ENCODE peak calls at places on chromosome 13, in six cellular contexts. Y is neural crest cell, T is upper lobe of right lung, A is NCI-H1436, R is psoas muscle, F is aorta. B is an unnamed sample.

GRCh38 chr13:74346960-74347359 is 212.8 kb upstream of the KLF12 start:
- DNase-seq in A (no peak), Y (no peak), F (no peak), R (no peak), T (no peak), B (no peak)

GRCh38 chr13:52348081-52348480 is 57.9 kb downstream of the THSD1 start:
- DNase-seq in R (no peak), F (no peak), A (no peak), Y (no peak), T (no peak), B (no peak)

GRCh38 chr13:110411316-110412105 is 104.4 kb downstream of the COL4A2 start:
- DNase-seq in A (no peak), R (no peak), T (no peak), Y (no peak), F (no peak), B (no peak)

GRCh38 chr13:109101550-109102144 is 472.2 kb downstream of the MYO16 start:
- DNase-seq in T (no peak), R (no peak), Y (no peak), F (no peak), A (no peak), B (no peak)

GRCh38 chr13:110447058-110447511 is 114.4 kb downstream of the RAB20 start:
- DNase-seq in Y (no peak), F (no peak), R (no peak), A (no peak), T (no peak), B (peak; percentile 69)

GRCh38 chr13:25977671-25978070 is 74.1 kb downstream of the SHISA2 start:
- DNase-seq in T (no peak), A (no peak), F (no peak), R (no peak), Y (no peak), B (no peak)

GRCh38 chr13:21933001-21933400 is 262.1 kb downstream of the FGF9 start:
- DNase-seq in A (no peak), T (no peak), R (no peak), Y (no peak), F (no peak), B (peak; percentile 53)

GRCh38 chr13:114004416-114005205 is 30.7 kb upstream of the C13orf46 start:
- DNase-seq in Y (no peak), R (peak; percentile 52), T (no peak), F (peak; percentile 75), A (no peak), B (no peak)

GRCh38 chr13:23608704-23609413 is 38.6 kb downstream of the TNFRSF19 start:
- DNase-seq in A (no peak), T (no peak), F (no peak), R (peak; percentile 72), Y (no peak), B (no peak)

GRCh38 chr13:34469212-34469983 is 472.7 kb upstream of the NBEA start:
- DNase-seq in Y (no peak), A (no peak), F (no peak), R (no peak), T (no peak), B (no peak)

GRCh38 chr13:24625324-24625723 is 54.9 kb upstream of the ATP12A start:
- DNase-seq in R (no peak), T (no peak), A (no peak), Y (no peak), F (no peak), B (no peak)

GRCh38 chr13:45331981-45332830 is 8.8 kb downstream of the TPT1 start:
- DNase-seq in A (no peak), T (no peak), F (no peak), R (no peak), Y (no peak), B (no peak)

GRCh38 chr13:102597029-102598015 is 536 bp downstream of the TPP2 start:
- DNase-seq in F (peak; percentile 81), A (no peak), T (no peak), R (peak; percentile 69), Y (peak; percentile 17), B (no peak)

B was measured in mesenteric fat pad.